ENCODE peak calls at places on chromosomes 13 and 19, in eight cellular contexts. S is heart left ventricle, Y is HTR-8/SVneo, H is HCEC 1CT, X is astrocyte, D is AG10803, J is colonic mucosa, E is T1000. K is an unnamed sample.

GRCh38 chr19:49591731-49592485 is 926 bp downstream of the PRR12 start:
- DNase-seq in D (peak), Y (peak), J (peak), E (peak), X (no peak), S (no peak), H (peak), K (peak)

GRCh38 chr13:29543230-29544215 is 52.0 kb downstream of the SLC7A1 start:
- DNase-seq in D (peak), Y (peak), S (no peak), E (peak), X (peak), J (peak), H (peak), K (peak)

GRCh38 chr13:37657134-37657533 is 58.6 kb upstream of the POSTN start:
- DNase-seq in X (peak), D (peak), Y (no peak), J (no peak), S (no peak), H (peak), E (no peak), K (peak)

GRCh38 chr13:77752512-77753069 is 55.1 kb downstream of the SLAIN1 start:
- DNase-seq in E (no peak), J (no peak), S (no peak), D (no peak), X (no peak), H (no peak), Y (no peak), K (no peak)

GRCh38 chr19:38023661-38024574 is 116.9 kb downstream of the SIPA1L3 start:
- DNase-seq in Y (no peak), H (no peak), E (no peak), D (no peak), X (no peak), S (no peak), J (no peak), K (no peak)

GRCh38 chr13:43263047-43263446 is 239.7 kb downstream of the DNAJC15 start:
- DNase-seq in Y (no peak), H (no peak), D (no peak), E (no peak), J (no peak), S (no peak), X (no peak), K (no peak)

GRCh38 chr13:28685114-28685513 is 26.2 kb downstream of the POMP start:
- DNase-seq in E (no peak), H (no peak), J (no peak), S (no peak), D (no peak), X (no peak), Y (no peak), K (no peak)

GRCh38 chr13:111572956-111573355 is 252.5 kb downstream of the TEX29 start:
- DNase-seq in S (no peak), X (no peak), D (no peak), E (no peak), H (no peak), J (no peak), Y (no peak), K (no peak)

GRCh38 chr19:23002690-23003422 is at the start of gene ZNF728:
- DNase-seq in D (no peak), H (no peak), S (peak), J (peak), E (peak), X (no peak), Y (no peak), K (no peak)

GRCh38 chr19:4393947-4394590 is 6.3 kb downstream of the SH3GL1 start:
- DNase-seq in S (no peak), H (no peak), E (no peak), X (peak), J (no peak), D (peak), Y (no peak), K (no peak)

GRCh38 chr13:44664308-44664707 is 88.2 kb upstream of the TSC22D1 start:
- DNase-seq in E (no peak), H (no peak), S (no peak), D (no peak), X (no peak), J (no peak), Y (no peak), K (no peak)

GRCh38 chr13:65417953-65418352 is 1812.2 kb downstream of the PCDH9 start:
- DNase-seq in Y (peak), S (no peak), X (peak), J (no peak), E (no peak), D (no peak), H (no peak), K (no peak)

GRCh38 chr13:50124536-50125305 is 109.5 kb downstream of the KCNRG start:
- DNase-seq in X (peak), H (peak), S (peak), E (no peak), J (peak), Y (no peak), D (peak), K (peak)

GRCh38 chr13:20921572-20921971 is 19.0 kb upstream of the XPO4 start:
- DNase-seq in Y (no peak), E (no peak), J (no peak), X (no peak), S (no peak), H (no peak), D (no peak), K (no peak)

GRCh38 chr13:42041684-42042035 is 6.8 kb upstream of the DGKH start:
- DNase-seq in H (peak), J (peak), E (no peak), Y (peak), D (peak), X (peak), S (peak), K (peak)

GRCh38 chr13:46551410-46552301 is 1.3 kb upstream of the LRCH1 start:
- DNase-seq in S (peak), H (peak), X (peak), E (no peak), Y (peak), D (peak), J (peak), K (peak)

GRCh38 chr19:44142014-44142523 is 715 bp downstream of the ZNF234 start:
- DNase-seq in H (peak), E (no peak), S (no peak), D (peak), J (peak), Y (no peak), X (peak), K (no peak)

GRCh38 chr19:47124937-47125668 is 5.5 kb upstream of the SAE1 start:
- DNase-seq in E (peak), H (peak), J (no peak), X (peak), Y (peak), S (no peak), D (peak), K (peak)

GRCh38 chr19:30207357-30207756 is 164.8 kb upstream of the ZNF536 start:
- DNase-seq in H (no peak), E (no peak), X (no peak), D (no peak), Y (no peak), J (no peak), S (no peak), K (no peak)

GRCh38 chr19:12527034-12527836 is 24.0 kb downstream of the ZNF564 start:
- DNase-seq in E (no peak), H (peak), Y (no peak), X (peak), S (no peak), J (no peak), D (peak), K (no peak)

GRCh38 chr13:99425485-99426341 is 75.6 kb upstream of the TM9SF2 start:
- DNase-seq in Y (no peak), H (no peak), J (peak), S (no peak), D (no peak), E (no peak), X (no peak), K (no peak)

GRCh38 chr19:7904074-7905020 is 670 bp downstream of the MAP2K7 start:
- DNase-seq in J (peak), H (no peak), S (peak), E (no peak), Y (no peak), X (no peak), D (no peak), K (no peak)

GRCh38 chr13:39616087-39616694 is 13.2 kb upstream of the LHFPL6 start:
- DNase-seq in E (no peak), X (peak), H (peak), J (peak), S (no peak), Y (peak), D (peak), K (peak)

GRCh38 chr19:2227415-2228156 is 8.5 kb downstream of the PLEKHJ1 start:
- DNase-seq in E (no peak), X (no peak), Y (no peak), H (no peak), J (no peak), D (no peak), S (no peak), K (no peak)

GRCh38 chr19:10420444-10421239 is at the start of gene PDE4A:
- DNase-seq in E (no peak), D (no peak), S (no peak), Y (no peak), J (no peak), H (peak), X (no peak), K (no peak)

GRCh38 chr19:45091031-45091918 is 1.7 kb upstream of the PPP1R37 start:
- DNase-seq in D (peak), S (peak), J (peak), H (peak), E (peak), X (peak), Y (peak), K (peak)

GRCh38 chr19:19366691-19367396 is 38.6 kb upstream of the GATAD2A start:
- DNase-seq in Y (peak), E (peak), X (peak), D (peak), J (peak), S (peak), H (peak), K (peak)

GRCh38 chr13:24540236-24541126 is 27.9 kb upstream of the PARP4 start:
- DNase-seq in H (no peak), X (no peak), Y (no peak), S (no peak), E (no peak), J (peak), D (no peak), K (no peak)

GRCh38 chr13:48132961-48133360 is 38.1 kb upstream of the MED4 start:
- DNase-seq in Y (no peak), H (no peak), X (no peak), S (no peak), E (no peak), J (no peak), D (no peak), K (no peak)

GRCh38 chr19:4831351-4832340 is at the start of gene TICAM1:
- DNase-seq in Y (peak), X (peak), D (peak), H (peak), S (peak), E (peak), J (peak), K (peak)

GRCh38 chr13:59715591-59715990 is 448.1 kb downstream of the DIAPH3 start:
- DNase-seq in X (no peak), J (no peak), S (no peak), D (no peak), H (no peak), E (no peak), Y (no peak), K (no peak)

GRCh38 chr19:16039081-16039480 is 37.2 kb upstream of the TPM4 start:
- DNase-seq in S (no peak), J (no peak), X (no peak), H (no peak), Y (no peak), D (no peak), E (no peak), K (no peak)

GRCh38 chr19:48480151-48480475 is 10.9 kb downstream of the CYTH2 start:
- DNase-seq in Y (no peak), S (peak), D (peak), J (peak), E (no peak), X (no peak), H (no peak), K (no peak)

GRCh38 chr13:41546372-41547252 is 89.3 kb downstream of the RGCC start:
- DNase-seq in S (no peak), D (peak), Y (peak), J (peak), X (peak), E (peak), H (peak), K (peak)

GRCh38 chr19:18514800-18515682 is 6.8 kb downstream of the ELL start:
- DNase-seq in D (peak), S (no peak), X (no peak), E (no peak), J (peak), Y (no peak), H (peak), K (peak)

GRCh38 chr13:21034602-21035190 is 26.7 kb downstream of the LATS2 start:
- DNase-seq in X (peak), D (no peak), Y (no peak), S (no peak), E (no peak), H (no peak), J (no peak), K (peak)

GRCh38 chr19:29965529-29965928 is 23.5 kb downstream of the URI1 start:
- DNase-seq in H (peak), D (peak), S (no peak), X (peak), E (no peak), Y (peak), J (no peak), K (no peak)

K was measured in RCC 7860.